ENCODE peak calls at places on chromosomes 7 and 10, in four cellular contexts. Q is PC-3, P is GM23248, V is trophoblast cell. R is an unnamed sample.

GRCh38 chr10:24561453-24561852 is 162.2 kb downstream of the ARHGAP21 start:
- DNase-seq in Q (peak; percentile 39), P (no peak), V (no peak), R (peak; percentile 15)

GRCh38 chr7:128829391-128830166 is 627 bp upstream of the FLNC start:
- DNase-seq in Q (peak; percentile 77), P (peak; percentile 71), V (peak; percentile 16), R (peak; percentile 73)

GRCh38 chr7:36128448-36129047 is 24.5 kb upstream of the EEPD1 start:
- DNase-seq in Q (peak; percentile 96), P (peak; percentile 97), V (peak; percentile 74), R (peak; percentile 89)

GRCh38 chr7:158110661-158111555 is 476.7 kb downstream of the PTPRN2 start:
- DNase-seq in Q (peak; percentile 62), P (no peak), V (no peak), R (no peak)

GRCh38 chr10:75904499-75905283 is 473.3 kb downstream of the LRMDA start:
- DNase-seq in Q (no peak), P (no peak), V (peak; percentile 55), R (no peak)

GRCh38 chr10:7075110-7075509 is 335.7 kb downstream of the SFMBT2 start:
- DNase-seq in Q (no peak), P (no peak), V (no peak), R (no peak)

GRCh38 chr7:38736135-38736534 is 105.0 kb upstream of the AMPH start:
- DNase-seq in Q (no peak), P (no peak), V (no peak), R (no peak)

GRCh38 chr7:122123746-122124145 is 20.3 kb downstream of the AASS start:
- DNase-seq in Q (no peak), P (peak; percentile 30), V (no peak), R (peak; percentile 34)

GRCh38 chr10:124364674-124365073 is 54.0 kb downstream of the OAT start:
- DNase-seq in Q (no peak), P (no peak), V (no peak), R (no peak)

GRCh38 chr7:132353902-132354301 is 222.4 kb downstream of the PLXNA4 start:
- DNase-seq in Q (no peak), P (no peak), V (no peak), R (no peak)

GRCh38 chr7:128791121-128791967 is 424 bp upstream of the CCDC136 start:
- DNase-seq in Q (peak; percentile 57), P (peak; percentile 80), V (peak; percentile 57), R (no peak)

GRCh38 chr7:133165001-133165400 is 83.1 kb upstream of the CHCHD3 start:
- DNase-seq in Q (no peak), P (no peak), V (no peak), R (no peak)

GRCh38 chr7:93148135-93148534 is at the start of gene SAMD9L:
- DNase-seq in Q (peak; percentile 13), P (peak; percentile 56), V (no peak), R (no peak)

GRCh38 chr10:69807122-69807521 is 5.4 kb downstream of the COL13A1 start:
- DNase-seq in Q (peak; percentile 97), P (peak; percentile 72), V (peak; percentile 25), R (peak; percentile 88)

GRCh38 chr10:76869931-76870330 is 767.7 kb downstream of the KCNMA1 start:
- DNase-seq in Q (no peak), P (no peak), V (no peak), R (no peak)

GRCh38 chr10:30818010-30818660 is 188.6 kb upstream of the LYZL2 start:
- DNase-seq in Q (peak; percentile 12), P (peak; percentile 46), V (peak; percentile 55), R (peak; percentile 40)

GRCh38 chr7:15042285-15042684 is 139.7 kb upstream of the DGKB start:
- DNase-seq in Q (no peak), P (no peak), V (no peak), R (no peak)

GRCh38 chr10:77983384-77984341 is 45.7 kb downstream of the POLR3A start:
- DNase-seq in Q (peak; percentile 98), P (peak; percentile 81), V (no peak), R (peak; percentile 71)

GRCh38 chr10:65394898-65395297 is 1530.9 kb upstream of the LRRTM3 start:
- DNase-seq in Q (peak; percentile 93), P (no peak), V (no peak), R (peak; percentile 62)

GRCh38 chr7:80848841-80849240 is 70.0 kb downstream of the SEMA3C start:
- DNase-seq in Q (no peak), P (no peak), V (no peak), R (no peak)

GRCh38 chr7:130948913-130949312 is 214.9 kb upstream of the KLF14 start:
- DNase-seq in Q (no peak), P (no peak), V (peak; percentile 36), R (no peak)

GRCh38 chr10:68172324-68172723 is 59.6 kb downstream of the ATOH7 start:
- DNase-seq in Q (no peak), P (no peak), V (no peak), R (no peak)

GRCh38 chr10:81848514-81848913 is 26.5 kb upstream of the NRG3 start:
- DNase-seq in Q (no peak), P (no peak), V (no peak), R (no peak)

GRCh38 chr7:157684596-157685429 is 348.0 kb downstream of the DNAJB6 start:
- DNase-seq in Q (no peak), P (no peak), V (no peak), R (no peak)

GRCh38 chr7:18552943-18553584 is 57.5 kb downstream of the HDAC9 start:
- DNase-seq in Q (peak; percentile 80), P (no peak), V (no peak), R (peak; percentile 19)

GRCh38 chr10:33800545-33800944 is 466.1 kb upstream of the NRP1 start:
- DNase-seq in Q (peak; percentile 94), P (no peak), V (no peak), R (no peak)

GRCh38 chr10:46525177-46525823 is 31.2 kb downstream of the GPRIN2 start:
- DNase-seq in Q (peak; percentile 84), P (peak; percentile 85), V (peak; percentile 64), R (peak; percentile 94)

GRCh38 chr7:23712368-23713284 is 2.6 kb downstream of the STK31 start:
- DNase-seq in Q (peak; percentile 81), P (peak; percentile 84), V (peak; percentile 74), R (peak; percentile 38)

GRCh38 chr7:132207211-132207610 is 369.1 kb downstream of the PLXNA4 start:
- DNase-seq in Q (no peak), P (no peak), V (no peak), R (no peak)

GRCh38 chr7:47441796-47442744 is 139.8 kb downstream of the TNS3 start:
- DNase-seq in Q (no peak), P (peak; percentile 73), V (no peak), R (peak; percentile 68)

GRCh38 chr10:29032229-29032628 is 256.6 kb upstream of the LYZL1 start:
- DNase-seq in Q (peak; percentile 54), P (no peak), V (peak; percentile 79), R (no peak)

GRCh38 chr10:43134126-43134905 is 3.9 kb upstream of the CSGALNACT2 start:
- DNase-seq in Q (peak; percentile 72), P (no peak), V (no peak), R (no peak)

GRCh38 chr10:108545921-108546320 is 1377.4 kb downstream of the XPNPEP1 start:
- DNase-seq in Q (no peak), P (no peak), V (no peak), R (no peak)

GRCh38 chr7:107907-108306 is 84.5 kb upstream of the FAM20C start:
- DNase-seq in Q (no peak), P (no peak), V (no peak), R (no peak)
- H3K9ac ChIP-seq in Q (no peak overlapping the region), P (no peak overlapping the region), V (no peak overlapping the region), R (no peak overlapping the region)

GRCh38 chr7:151954866-151955820 is 1.1 kb upstream of the GALNTL5 start:
- DNase-seq in Q (no peak), P (peak; percentile 34), V (no peak), R (no peak)
- H3K27ac ChIP-seq in Q (no peak overlapping the region), P (no peak overlapping the region), V (no peak overlapping the region), R (no peak overlapping the region)

GRCh38 chr10:45421231-45422097 is 47.4 kb downstream of the ALOX5 start:
- DNase-seq in Q (no peak), P (no peak), V (no peak), R (no peak)

GRCh38 chr10:45422862-45423659 is 49.0 kb downstream of the ALOX5 start:
- DNase-seq in Q (no peak), P (no peak), V (no peak), R (no peak)

GRCh38 chr10:45420453-45421192 is 46.6 kb downstream of the ALOX5 start:
- DNase-seq in Q (peak; percentile 88), P (peak; percentile 32), V (peak; percentile 8), R (peak; percentile 51)

GRCh38 chr10:45423976-45424499 is 50.0 kb downstream of the ALOX5 start:
- DNase-seq in Q (no peak), P (no peak), V (no peak), R (no peak)

DNA sequence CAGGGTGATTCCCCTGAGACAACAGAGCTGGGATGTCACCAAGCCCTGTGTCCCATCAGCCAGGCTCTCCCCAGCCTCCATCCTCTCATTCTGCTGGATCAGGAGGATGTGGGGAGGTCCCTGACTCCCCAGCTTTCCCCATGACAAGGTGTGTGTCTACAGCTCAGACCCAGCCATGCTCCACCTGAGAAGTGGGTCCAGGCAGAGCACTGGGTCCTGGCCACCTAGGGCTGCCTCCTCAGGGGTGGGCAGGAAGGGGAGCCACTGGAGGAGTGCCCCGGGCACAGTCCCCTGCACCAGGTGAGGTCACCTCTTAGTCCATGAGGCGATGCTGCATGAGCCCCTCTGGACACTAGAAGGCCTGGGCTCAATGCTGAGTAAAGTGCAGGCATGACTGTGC is 48.2 kb downstream of the ALOX5 start:
- DNase-seq in Q (no peak), P (no peak), V (no peak), R (no peak)
- H3K9ac ChIP-seq in Q (no peak overlapping the region), P (no peak overlapping the region), V (no peak overlapping the region), R (no peak overlapping the region)

DNA sequence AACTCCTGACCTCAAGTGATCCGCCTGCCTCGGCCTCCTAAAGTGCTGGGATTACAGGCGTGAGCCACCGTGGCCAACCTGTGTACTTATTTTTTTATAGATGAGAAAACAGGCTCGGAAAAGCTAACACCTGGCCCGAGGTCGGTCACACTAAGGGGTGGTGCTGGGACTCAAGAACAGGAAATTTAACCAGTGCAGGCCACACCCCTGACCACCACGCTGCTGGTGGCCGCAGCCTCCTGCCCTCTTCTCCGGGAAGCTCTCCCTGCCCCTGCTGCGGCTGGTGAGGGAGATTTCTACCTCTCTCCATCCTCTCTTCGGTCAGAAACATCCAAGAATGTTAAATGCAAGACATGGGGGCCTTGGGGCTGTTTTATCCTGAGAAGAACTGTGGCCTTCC is 63.2 kb downstream of the TNRC18 start:
- DNase-seq in Q (no peak), P (no peak), V (no peak), R (no peak)
- H3K27ac ChIP-seq in Q (no peak overlapping the region), P (no peak overlapping the region), V (no peak overlapping the region), R (no peak overlapping the region)

GRCh38 chr7:55134786-55135185 is 116.0 kb downstream of the EGFR start:
- DNase-seq in Q (no peak), P (no peak), V (peak; percentile 77), R (no peak)

GRCh38 chr7:55132550-55132889 is 113.7 kb downstream of the EGFR start:
- DNase-seq in Q (no peak), P (no peak), V (no peak), R (no peak)

GRCh38 chr7:55135462-55135861 is 116.6 kb downstream of the EGFR start:
- DNase-seq in Q (no peak), P (no peak), V (no peak), R (no peak)

GRCh38 chr7:55132890-55133551 is 114.2 kb downstream of the EGFR start:
- DNase-seq in Q (peak; percentile 98), P (peak; percentile 99), V (peak; percentile 97), R (peak; percentile 99)

GRCh38 chr7:55133630-55134392 is 115.0 kb downstream of the EGFR start:
- DNase-seq in Q (peak; percentile 96), P (peak; percentile 99), V (peak; percentile 82), R (peak; percentile 99)
- H3K9ac ChIP-seq in Q (peak overlapping the region; percentile 88), P (peak overlapping the region; percentile 84), V (no peak overlapping the region), R (peak overlapping the region; percentile 92)